ENCODE peak calls at places on chromosome 10, in eight cellular contexts. S, B, U, A, H, D, L and N are unnamed samples.

GRCh38 chr10:17453035-17453376 is 1.4 kb downstream of the ST8SIA6 start:
- DNase-seq in H (no peak), U (no peak), L (no peak), S (no peak), B (no peak), A (no peak), D (no peak), N (no peak)

GRCh38 chr10:9634466-9634865 is 1383.2 kb upstream of the CELF2 start:
- DNase-seq in D (no peak), U (no peak), S (peak), L (peak), A (peak), H (no peak), B (no peak), N (peak)

GRCh38 chr10:15802375-15802949 is 57.8 kb downstream of the MINDY3 start:
- DNase-seq in B (no peak), H (no peak), D (peak), A (no peak), S (no peak), L (no peak), U (no peak), N (peak)

GRCh38 chr10:97633921-97634320 is 621 bp upstream of the MORN4 start:
- DNase-seq in S (no peak), A (no peak), B (no peak), D (no peak), L (no peak), U (no peak), H (no peak), N (peak)

GRCh38 chr10:1267568-1267967 is 211.4 kb downstream of the WDR37 start:
- DNase-seq in D (no peak), L (no peak), B (no peak), H (no peak), U (no peak), S (no peak), A (no peak), N (no peak)

GRCh38 chr10:4914213-4914850 is 48.9 kb upstream of the AKR1C1 start:
- DNase-seq in A (no peak), H (no peak), L (no peak), D (no peak), U (no peak), S (no peak), B (no peak), N (no peak)

GRCh38 chr10:90674461-90674860 is 183.4 kb downstream of the HTR7 start:
- DNase-seq in H (no peak), A (peak), U (no peak), B (no peak), D (no peak), S (no peak), L (no peak), N (no peak)

GRCh38 chr10:24156686-24157085 is 52.3 kb upstream of the KIAA1217 start:
- DNase-seq in H (no peak), U (no peak), A (peak), B (no peak), D (no peak), L (peak), S (no peak), N (peak)

GRCh38 chr10:122140941-122141623 is 130.0 kb upstream of the BTBD16 start:
- DNase-seq in A (peak), S (peak), D (no peak), L (peak), B (no peak), H (peak), U (no peak), N (peak)

GRCh38 chr10:91335147-91335546 is 75.0 kb upstream of the HECTD2 start:
- DNase-seq in A (no peak), L (no peak), S (no peak), D (no peak), U (no peak), B (no peak), H (no peak), N (no peak)

GRCh38 chr10:133565441-133566294 is at the start of gene SYCE1:
- DNase-seq in A (no peak), D (no peak), H (no peak), B (no peak), U (no peak), S (no peak), L (no peak), N (no peak)

GRCh38 chr10:132427939-132428367 is 31.0 kb downstream of the PWWP2B start:
- DNase-seq in D (no peak), A (no peak), H (no peak), L (no peak), B (no peak), S (no peak), U (no peak), N (no peak)

GRCh38 chr10:44068716-44069482 is 316.0 kb downstream of the CXCL12 start:
- DNase-seq in D (no peak), B (no peak), A (no peak), S (no peak), H (no peak), U (no peak), L (no peak), N (peak)

GRCh38 chr10:44435196-44435595 is 50.3 kb upstream of the CXCL12 start:
- DNase-seq in U (no peak), B (no peak), S (no peak), L (no peak), D (no peak), H (no peak), A (no peak), N (no peak)

GRCh38 chr10:13089345-13089744 is 10.6 kb upstream of the OPTN start:
- DNase-seq in D (no peak), U (no peak), H (no peak), B (no peak), L (no peak), S (no peak), A (no peak), N (no peak)

GRCh38 chr10:43105119-43105792 is 28.4 kb downstream of the RET start:
- DNase-seq in U (peak), H (peak), S (peak), B (peak), A (peak), D (peak), L (peak), N (peak)

GRCh38 chr10:125158528-125159485 is 1.6 kb downstream of the CTBP2 start:
- DNase-seq in U (peak), B (no peak), S (no peak), H (no peak), A (peak), D (no peak), L (no peak), N (peak)

GRCh38 chr10:79038841-79039201 is 29.9 kb upstream of the ZMIZ1 start:
- DNase-seq in A (peak), H (no peak), U (no peak), B (no peak), S (no peak), L (peak), D (no peak), N (no peak)

GRCh38 chr10:17229717-17229966 is 1.6 kb downstream of the VIM start:
- DNase-seq in A (no peak), H (no peak), S (no peak), B (no peak), U (no peak), D (no peak), L (no peak), N (no peak)

GRCh38 chr10:46264737-46265368 is 21.9 kb upstream of the ANTXRL start:
- DNase-seq in H (no peak), B (no peak), S (no peak), U (no peak), D (no peak), A (no peak), L (no peak), N (no peak)

GRCh38 chr10:33353334-33353733 is 18.9 kb upstream of the NRP1 start:
- DNase-seq in L (no peak), A (no peak), D (no peak), U (no peak), S (no peak), B (no peak), H (no peak), N (no peak)

GRCh38 chr10:21293518-21294356 is 231.7 kb downstream of the SKIDA1 start:
- DNase-seq in S (no peak), U (no peak), B (peak), A (peak), H (no peak), L (no peak), D (no peak), N (no peak)

GRCh38 chr10:74079028-74079913 is 71.4 kb downstream of the AP3M1 start:
- DNase-seq in L (peak), B (no peak), D (no peak), S (no peak), A (peak), U (no peak), H (no peak), N (no peak)

GRCh38 chr10:127259385-127259784 is 63.0 kb upstream of the INSYN2A start:
- DNase-seq in D (no peak), B (no peak), H (no peak), S (no peak), L (no peak), U (no peak), A (no peak), N (no peak)

GRCh38 chr10:97399843-97400545 is 1.1 kb downstream of the RRP12 start:
- DNase-seq in S (peak), B (no peak), U (peak), L (peak), A (peak), D (no peak), H (peak), N (peak)

GRCh38 chr10:102460836-102461186 is 9.5 kb upstream of the C10orf95 start:
- DNase-seq in L (no peak), B (no peak), S (no peak), D (no peak), H (no peak), U (no peak), A (no peak), N (no peak)